ENCODE peak calls at places on chromosomes 1 and 21, in six cellular contexts. T is SHP77, C is GM23248, I is hippocampal formation, W is HAP-1, G is NCI-H2081. K is an unnamed sample.

GRCh38 chr1:40896482-40896881 is 34.3 kb upstream of the CITED4 start:
- DNase-seq in T (no peak), C (no peak), I (no peak), W (no peak), G (no peak), K (no peak)

GRCh38 chr21:25572895-25573310 is 34.4 kb downstream of the MRPL39 start:
- DNase-seq in T (no peak), C (no peak), I (no peak), W (no peak), G (no peak), K (no peak)

GRCh38 chr1:168488153-168488552 is 55.6 kb downstream of the XCL2 start:
- DNase-seq in T (peak; percentile 9), C (peak; percentile 72), I (no peak), W (no peak), G (peak; percentile 60), K (no peak)

GRCh38 chr1:107225706-107226105 is 84.9 kb downstream of the NTNG1 start:
- DNase-seq in T (no peak), C (no peak), I (no peak), W (no peak), G (no peak), K (no peak)

GRCh38 chr1:156599811-156600210 is 1.5 kb downstream of the GPATCH4 start:
- DNase-seq in T (no peak), C (peak; percentile 45), I (no peak), W (no peak), G (peak; percentile 41), K (no peak)

GRCh38 chr1:3219725-3220467 is 150.9 kb downstream of the PRDM16 start:
- DNase-seq in T (no peak), C (no peak), I (no peak), W (no peak), G (no peak), K (no peak)

GRCh38 chr1:3788756-3789420 is 7.4 kb downstream of the LRRC47 start:
- DNase-seq in T (no peak), C (no peak), I (no peak), W (no peak), G (no peak), K (no peak)

GRCh38 chr1:211515090-211516023 is 23.4 kb upstream of the RD3 start:
- DNase-seq in T (peak; percentile 58), C (peak; percentile 89), I (peak; percentile 27), W (peak; percentile 58), G (peak; percentile 70), K (peak; percentile 86)

GRCh38 chr1:66533804-66534745 is at the start of gene SGIP1:
- DNase-seq in T (peak; percentile 92), C (peak; percentile 83), I (peak; percentile 82), W (no peak), G (peak; percentile 92), K (peak; percentile 77)

K was measured in neural progenitor cell.